ENCODE peak calls at places on chromosome 21, in ten cellular contexts. Y is SW480; D is ELR; L is T47D; U is stimulated activated CD8-positive, alpha-beta memory T cell treated with anti-CD3 and anti-CD28 coated beads, Interleukin-2, amount 100 ng/mL, for 48 hours; X is Daoy; A is activated CD8-positive, alpha-beta memory T cell treated with anti-CD3 and anti-CD28 coated beads, Interleukin-2, amount 50 U/mL, for 4 hours; E is Right ventricle myocardium superior; K is NCI-H510A; Q is activated CD4-positive, CD25-positive, alpha-beta regulatory T cell. S is an unnamed sample.

GRCh38 chr21:45529785-45530422 is 12.3 kb downstream of the SLC19A1 start:
- DNase-seq in Y (no peak), D (no peak), L (no peak), U (no peak), X (no peak), A (no peak), E (peak), K (no peak), Q (no peak), S (no peak)

GRCh38 chr21:46119565-46120271 is 21.8 kb downstream of the COL6A2 start:
- DNase-seq in Y (no peak), D (no peak), L (no peak), U (no peak), X (no peak), A (peak), E (no peak), K (no peak), Q (no peak), S (no peak)

GRCh38 chr21:17461582-17461981 is 51.3 kb upstream of the CXADR start:
- DNase-seq in Y (no peak), D (peak), L (no peak), U (no peak), X (peak), A (no peak), E (no peak), K (no peak), Q (no peak), S (no peak)

GRCh38 chr21:44436958-44437357 is 18.4 kb upstream of the LRRC3 start:
- DNase-seq in Y (no peak), D (no peak), L (no peak), U (no peak), X (no peak), A (peak), E (peak), K (no peak), Q (no peak), S (no peak)

GRCh38 chr21:17613242-17613676 is 558 bp upstream of the BTG3 start:
- DNase-seq in Y (no peak), D (peak), L (no peak), U (peak), X (peak), A (no peak), E (peak), K (no peak), Q (no peak), S (peak)

GRCh38 chr21:29172282-29172681 is 41.8 kb downstream of the MAP3K7CL start:
- DNase-seq in Y (no peak), D (no peak), L (no peak), U (no peak), X (no peak), A (no peak), E (no peak), K (no peak), Q (no peak), S (no peak)

GRCh38 chr21:30166171-30166570 is 434 bp downstream of the CLDN17 start:
- DNase-seq in Y (no peak), D (no peak), L (no peak), U (no peak), X (no peak), A (no peak), E (no peak), K (no peak), Q (no peak), S (no peak)

GRCh38 chr21:37373539-37373938 is 7.0 kb downstream of the DYRK1A start:
- DNase-seq in Y (peak), D (peak), L (no peak), U (no peak), X (no peak), A (no peak), E (no peak), K (no peak), Q (no peak), S (no peak)

GRCh38 chr21:42520628-42521253 is 7.1 kb downstream of the SLC37A1 start:
- DNase-seq in Y (no peak), D (no peak), L (no peak), U (no peak), X (peak), A (no peak), E (no peak), K (no peak), Q (no peak), S (no peak)

GRCh38 chr21:44083631-44084291 is 23.4 kb upstream of the PWP2 start:
- DNase-seq in Y (no peak), D (no peak), L (no peak), U (peak), X (no peak), A (peak), E (no peak), K (no peak), Q (no peak), S (no peak)

GRCh38 chr21:43864313-43864805 is 664 bp upstream of the AGPAT3 start:
- DNase-seq in Y (peak), D (peak), L (peak), U (peak), X (peak), A (peak), E (peak), K (peak), Q (no peak), S (peak)

GRCh38 chr21:38930838-38931237 is 125.1 kb downstream of the ETS2 start:
- DNase-seq in Y (no peak), D (peak), L (no peak), U (no peak), X (no peak), A (no peak), E (no peak), K (no peak), Q (no peak), S (no peak)

GRCh38 chr21:34846601-34847112 is 177.9 kb downstream of the CLIC6 start:
- DNase-seq in Y (no peak), D (peak), L (no peak), U (no peak), X (peak), A (no peak), E (no peak), K (no peak), Q (no peak), S (no peak)

GRCh38 chr21:46284077-46284644 is 1.2 kb downstream of the MCM3AP start:
- DNase-seq in Y (no peak), D (no peak), L (peak), U (no peak), X (no peak), A (no peak), E (no peak), K (no peak), Q (no peak), S (no peak)

GRCh38 chr21:42624095-42624830 is 29.2 kb upstream of the PDE9A start:
- DNase-seq in Y (no peak), D (no peak), L (no peak), U (no peak), X (no peak), A (no peak), E (no peak), K (no peak), Q (no peak), S (no peak)

GRCh38 chr21:35223480-35224156 is 174.5 kb upstream of the RUNX1 start:
- DNase-seq in Y (no peak), D (no peak), L (no peak), U (no peak), X (no peak), A (no peak), E (no peak), K (no peak), Q (no peak), S (no peak)

GRCh38 chr21:38297193-38297592 is 40.4 kb downstream of the KCNJ15 start:
- DNase-seq in Y (peak), D (peak), L (no peak), U (no peak), X (peak), A (no peak), E (no peak), K (no peak), Q (no peak), S (no peak)

GRCh38 chr21:42580076-42580792 is 66.6 kb downstream of the SLC37A1 start:
- DNase-seq in Y (no peak), D (no peak), L (no peak), U (no peak), X (no peak), A (no peak), E (peak), K (no peak), Q (no peak), S (no peak)

GRCh38 chr21:45586289-45586858 is 44.1 kb upstream of the SLC19A1 start:
- DNase-seq in Y (no peak), D (peak), L (no peak), U (no peak), X (no peak), A (no peak), E (no peak), K (no peak), Q (no peak), S (no peak)

GRCh38 chr21:45870851-45871615 is 110.5 kb upstream of the COL6A1 start:
- DNase-seq in Y (no peak), D (no peak), L (no peak), U (no peak), X (no peak), A (no peak), E (no peak), K (no peak), Q (no peak), S (no peak)

GRCh38 chr21:37061926-37062591 is 10.8 kb downstream of the PIGP start:
- DNase-seq in Y (peak), D (no peak), L (no peak), U (no peak), X (peak), A (no peak), E (no peak), K (no peak), Q (no peak), S (no peak)

GRCh38 chr21:44350773-44351481 is 2.5 kb upstream of the TRPM2 start:
- DNase-seq in Y (no peak), D (no peak), L (no peak), U (no peak), X (no peak), A (no peak), E (no peak), K (no peak), Q (no peak), S (no peak)

S was measured in frontal cortex.